ENCODE peak calls at places on chromosomes 7 and 10, in ten cellular contexts. S is GM23248; H is GM03348; L is GM12891; X is hypothalamus; A is stimulated activated CD8-positive, alpha-beta memory T cell treated with anti-CD3 and anti-CD28 coated beads, Interleukin-15, amount 100 ng/mL, for 24 hours; B is coronary artery; K is LNCaP clone FGC; U is activated CD4-positive, CD25-positive, alpha-beta regulatory T cell; D is smooth muscle cell of the brain vasculature. E is an unnamed sample.

GRCh38 chr10:16442914-16443313 is 6.1 kb downstream of the PTER start:
- DNase-seq in S (no peak), U (no peak), X (no peak), H (no peak), A (no peak), L (no peak), K (no peak), D (no peak), B (no peak), E (no peak)

GRCh38 chr7:70384891-70385290 is 747.1 kb upstream of the GALNT17 start:
- DNase-seq in B (no peak), H (peak), S (peak), D (no peak), A (no peak), K (no peak), L (no peak), U (no peak), X (no peak), E (no peak)

GRCh38 chr10:50988792-50989191 is 85.5 kb upstream of the PRKG1 start:
- DNase-seq in D (no peak), X (no peak), A (no peak), U (no peak), K (no peak), L (no peak), S (peak), H (peak), B (no peak), E (no peak)

GRCh38 chr10:132953428-132953827 is 11.1 kb upstream of the CFAP46 start:
- DNase-seq in K (no peak), A (no peak), L (no peak), D (no peak), H (no peak), S (no peak), U (no peak), X (no peak), B (no peak), E (no peak)

GRCh38 chr7:2959343-2959680 is 84.4 kb downstream of the CARD11 start:
- DNase-seq in K (no peak), S (no peak), L (no peak), B (peak), X (no peak), A (no peak), D (no peak), H (no peak), U (no peak), E (no peak)

GRCh38 chr10:14374745-14375445 is 44.2 kb upstream of the FRMD4A start:
- DNase-seq in L (no peak), S (no peak), U (no peak), X (no peak), A (no peak), K (no peak), H (peak), D (no peak), B (no peak), E (no peak)

GRCh38 chr7:135670179-135670578 is 7.9 kb downstream of the STMP1 start:
- DNase-seq in H (peak), K (no peak), B (no peak), S (peak), D (no peak), L (no peak), A (no peak), U (no peak), X (no peak), E (no peak)

GRCh38 chr10:68230268-68230667 is 1.6 kb downstream of the ATOH7 start:
- DNase-seq in B (no peak), K (no peak), D (no peak), S (no peak), L (no peak), X (no peak), U (no peak), A (no peak), H (no peak), E (no peak)

GRCh38 chr10:32005050-32005449 is 51.2 kb downstream of the KIF5B start:
- DNase-seq in X (no peak), S (peak), B (no peak), D (peak), H (peak), A (no peak), L (no peak), K (peak), U (no peak), E (no peak)

GRCh38 chr10:108039821-108040584 is 875.5 kb upstream of the SORCS1 start:
- DNase-seq in H (no peak), X (no peak), D (no peak), L (no peak), B (no peak), U (no peak), S (no peak), K (no peak), A (no peak), E (no peak)

GRCh38 chr10:91662993-91663392 is 30.1 kb upstream of the PPP1R3C start:
- DNase-seq in B (no peak), D (no peak), S (no peak), H (no peak), L (no peak), K (no peak), A (no peak), X (no peak), U (no peak), E (no peak)

GRCh38 chr10:126634915-126635314 is 35.6 kb downstream of the C10orf90 start:
- DNase-seq in D (no peak), X (no peak), B (no peak), A (no peak), K (peak), L (no peak), S (peak), H (no peak), U (no peak), E (no peak)

GRCh38 chr7:159121068-159121467 is 23.6 kb downstream of the VIPR2 start:
- DNase-seq in H (no peak), U (no peak), A (no peak), K (no peak), D (no peak), X (no peak), B (peak), L (no peak), S (no peak), E (no peak)

GRCh38 chr7:3210531-3210930 is 90.5 kb upstream of the SDK1 start:
- DNase-seq in B (no peak), U (no peak), A (no peak), K (no peak), H (no peak), S (no peak), X (no peak), D (no peak), L (no peak), E (no peak)

GRCh38 chr10:80949785-80950184 is 412.1 kb downstream of the SH2D4B start:
- DNase-seq in U (no peak), D (no peak), H (no peak), X (no peak), L (no peak), K (no peak), B (no peak), A (no peak), S (no peak), E (no peak)

GRCh38 chr10:70311698-70312097 is 27.9 kb upstream of the NPFFR1 start:
- DNase-seq in X (no peak), K (no peak), D (no peak), U (no peak), A (no peak), S (no peak), L (no peak), B (no peak), H (no peak), E (no peak)

GRCh38 chr7:102446387-102447156 is 13.2 kb downstream of the ORAI2 start:
- DNase-seq in S (no peak), K (no peak), L (no peak), X (no peak), B (no peak), H (no peak), A (no peak), U (no peak), D (no peak), E (no peak)

GRCh38 chr10:81679291-81679690 is 195.7 kb upstream of the NRG3 start:
- DNase-seq in K (no peak), H (no peak), A (no peak), X (no peak), D (no peak), U (no peak), S (no peak), L (no peak), B (no peak), E (no peak)

GRCh38 chr7:150451097-150451793 is 815 bp downstream of the GIMAP8 start:
- DNase-seq in K (no peak), U (peak), S (no peak), B (no peak), D (no peak), X (no peak), A (peak), L (peak), H (no peak), E (no peak)